ENCODE peak calls at places on chromosomes 4 and X, in ten cellular contexts. P is brain microvascular endothelial cell, U is neural crest cell, B is OCI-LY7, S is colonic mucosa, L is breast epithelium, O is right lobe of liver, X is cardiac fibroblast, A is lung, F is progenitor cell of endocrine pancreas. T is an unnamed sample.

GRCh38 chr4:144820706-144821105 is 174.8 kb downstream of the HHIP start:
- DNase-seq in P (peak), U (no peak), B (no peak), S (no peak), L (no peak), O (no peak), X (peak), A (no peak), F (no peak), T (no peak)

GRCh38 chr4:8372506-8373070 is 67.9 kb downstream of the ACOX3 start:
- DNase-seq in P (no peak), U (no peak), B (no peak), S (no peak), L (no peak), O (no peak), X (no peak), A (no peak), F (no peak), T (no peak)

GRCh38 chr4:159368320-159368719 is 265.4 kb downstream of the RAPGEF2 start:
- DNase-seq in P (no peak), U (no peak), B (no peak), S (no peak), L (no peak), O (no peak), X (no peak), A (no peak), F (no peak), T (no peak)

GRCh38 chr4:124478518-124478917 is 234.0 kb downstream of the ANKRD50 start:
- DNase-seq in P (no peak), U (no peak), B (no peak), S (no peak), L (no peak), O (no peak), X (peak), A (no peak), F (no peak), T (no peak)

GRCh38 chr4:77052352-77052751 is 23.4 kb downstream of the CCNI start:
- DNase-seq in P (peak), U (peak), B (peak), S (peak), L (no peak), O (no peak), X (peak), A (peak), F (no peak), T (no peak)

GRCh38 chrX:96611619-96612362 is 72.9 kb upstream of the DIAPH2 start:
- DNase-seq in P (peak), U (no peak), B (no peak), S (no peak), L (no peak), O (no peak), X (peak), A (no peak), F (no peak), T (no peak)

GRCh38 chrX:156001001-156001666 is 3.6 kb downstream of the IL9R start:
- DNase-seq in P (no peak), U (no peak), B (no peak), S (no peak), L (no peak), O (no peak), X (no peak), A (no peak), F (no peak), T (no peak)

GRCh38 chr4:66229885-66230284 is 559.6 kb upstream of the EPHA5 start:
- DNase-seq in P (no peak), U (no peak), B (no peak), S (no peak), L (no peak), O (no peak), X (no peak), A (no peak), F (no peak), T (no peak)

GRCh38 chr4:105859233-105859632 is 36.0 kb upstream of the NPNT start:
- DNase-seq in P (peak), U (no peak), B (no peak), S (no peak), L (no peak), O (no peak), X (peak), A (no peak), F (no peak), T (no peak)

GRCh38 chrX:47030339-47030738 is 47.9 kb upstream of the RGN start:
- DNase-seq in P (peak), U (peak), B (peak), S (peak), L (no peak), O (no peak), X (peak), A (no peak), F (no peak), T (no peak)

GRCh38 chrX:47026198-47026597 is 52.0 kb upstream of the RGN start:
- DNase-seq in P (no peak), U (no peak), B (peak), S (no peak), L (no peak), O (no peak), X (no peak), A (no peak), F (no peak), T (no peak)
- TF ChIP-seq CTCF in P (no peak), U (no peak), B (no peak), S (no peak), L (no peak), O (no peak), X (no peak), A (no peak), F (no peak), T (no peak)

GRCh38 chr4:140621161-140621560 is 52.4 kb upstream of the UCP1 start:
- DNase-seq in P (no peak), U (no peak), B (peak), S (no peak), L (no peak), O (no peak), X (no peak), A (no peak), F (no peak), T (no peak)

GRCh38 chr4:140630246-140630645 is 61.5 kb upstream of the UCP1 start:
- DNase-seq in P (no peak), U (no peak), B (no peak), S (no peak), L (no peak), O (no peak), X (no peak), A (no peak), F (no peak), T (no peak)

GRCh38 chr4:140628016-140628415 is 59.3 kb upstream of the UCP1 start:
- DNase-seq in P (no peak), U (no peak), B (no peak), S (no peak), L (no peak), O (no peak), X (no peak), A (no peak), F (no peak), T (peak)

GRCh38 chr4:140622333-140622958 is 53.7 kb upstream of the UCP1 start:
- DNase-seq in P (no peak), U (no peak), B (no peak), S (no peak), L (no peak), O (no peak), X (no peak), A (no peak), F (no peak), T (no peak)

DNA sequence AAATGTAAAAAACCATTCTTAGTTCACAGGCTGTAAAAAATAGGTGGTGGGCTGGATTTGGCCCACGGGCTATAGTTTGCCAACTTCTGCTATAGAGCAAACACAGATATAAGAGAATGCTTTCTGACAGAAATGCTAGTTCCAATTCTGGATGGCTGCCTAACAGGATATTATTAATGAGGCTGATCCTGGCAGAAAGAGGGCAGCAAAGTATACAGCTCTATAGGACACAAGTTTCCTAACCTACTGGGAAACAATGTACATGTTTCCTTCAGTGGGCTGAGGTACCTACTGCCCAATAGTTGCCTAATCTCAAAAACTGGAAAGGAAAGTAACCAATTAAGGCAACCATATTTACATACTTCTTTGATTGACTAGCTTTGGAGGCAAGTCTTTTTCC is 58.2 kb upstream of the UCP1 start:
- DNase-seq in P (no peak), U (no peak), B (no peak), S (no peak), L (no peak), O (no peak), X (peak), A (no peak), F (no peak), T (no peak)
- TF ChIP-seq CTCF in P (peak), U (no peak), B (peak), S (no peak), L (no peak), O (peak), X (peak), A (no peak), F (no peak), T (no peak)

DNA sequence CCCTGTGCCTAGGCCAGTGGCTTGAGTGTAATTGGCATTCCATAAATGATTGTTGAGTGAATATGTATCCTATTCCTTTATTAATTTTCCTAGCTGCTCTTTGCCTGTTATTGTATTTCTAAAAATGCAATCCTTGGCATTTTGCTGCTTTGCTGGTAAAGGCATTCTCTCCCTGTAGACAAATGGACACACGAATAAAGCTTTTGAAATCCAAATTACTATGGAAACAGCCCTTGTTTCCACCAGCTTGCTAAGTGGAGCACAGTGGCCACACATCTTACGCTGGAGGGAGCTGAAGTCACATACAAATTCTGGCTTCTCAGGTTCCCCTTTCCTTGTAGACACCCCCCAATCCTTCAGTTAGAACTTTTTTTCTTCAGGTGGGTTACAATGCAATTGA is 66.3 kb downstream of the AGA start:
- DNase-seq in P (no peak), U (no peak), B (no peak), S (no peak), L (no peak), O (no peak), X (no peak), A (no peak), F (no peak), T (no peak)
- TF ChIP-seq CTCF in P (peak), U (no peak), B (no peak), S (no peak), L (no peak), O (peak), X (no peak), A (no peak), F (no peak), T (no peak)

GRCh38 chr4:64584981-64585557 is 175.8 kb upstream of the TECRL start:
- DNase-seq in P (no peak), U (no peak), B (peak), S (no peak), L (no peak), O (no peak), X (peak), A (no peak), F (no peak), T (peak)
- TF ChIP-seq CTCF in P (peak), U (peak), B (peak), S (peak), L (no peak), O (peak), X (peak), A (no peak), F (peak), T (peak)

GRCh38 chrX:7233632-7234406 is 85.9 kb upstream of the PUDP start:
- DNase-seq in P (no peak), U (no peak), B (no peak), S (no peak), L (no peak), O (no peak), X (peak), A (no peak), F (no peak), T (no peak)
- TF ChIP-seq CTCF in P (peak), U (no peak), B (peak), S (no peak), L (no peak), O (no peak), X (no peak), A (no peak), F (no peak), T (no peak)

DNA sequence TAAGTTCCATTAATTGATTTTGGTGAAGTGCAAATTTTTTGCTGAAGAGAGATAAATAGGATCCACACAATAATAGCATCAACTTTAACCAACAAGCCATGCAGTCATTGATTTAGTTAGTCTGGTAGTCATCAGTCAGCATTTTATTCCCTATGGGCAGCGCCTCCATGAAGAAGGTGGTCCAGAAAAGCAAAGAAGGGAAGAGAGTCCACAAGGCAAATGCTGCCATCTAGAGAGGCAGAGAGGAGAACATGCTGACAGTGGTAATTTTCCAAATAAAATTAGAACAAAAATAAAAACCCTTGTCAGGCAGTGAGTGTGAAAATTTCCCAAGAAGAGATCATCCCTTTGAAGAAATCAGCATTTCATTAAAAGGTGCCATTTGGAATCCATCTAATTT is 366.7 kb upstream of the FAM241A start:
- DNase-seq in P (no peak), U (no peak), B (no peak), S (no peak), L (no peak), O (no peak), X (no peak), A (no peak), F (no peak), T (no peak)
- TF ChIP-seq CTCF in P (peak), U (peak), B (no peak), S (no peak), L (no peak), O (peak), X (no peak), A (no peak), F (peak), T (no peak)

T was measured in keratinocyte.